ENCODE peak calls at places on chromosome 10, in six cellular contexts. One of them, this sample, is unnamed.

GRCh38 chr10:111612273-111612672 is 535.4 kb downstream of the ADRA2A start:
- DNase-seq in fibroblast of mammary gland: no peak
- DNase-seq in CD8-positive, alpha-beta T cell: no peak
- DNase-seq in fibroblast of the aortic adventitia: no peak
- DNase-seq in heart right ventricle: no peak
- DNase-seq in CD4-positive, alpha-beta T cell: no peak
- DNase-seq in this sample: no peak

GRCh38 chr10:10542368-10542961 is 475.2 kb upstream of the CELF2 start:
- DNase-seq in CD8-positive, alpha-beta T cell: no peak
- DNase-seq in fibroblast of mammary gland: peak; percentile 82
- DNase-seq in CD4-positive, alpha-beta T cell: no peak
- DNase-seq in fibroblast of the aortic adventitia: no peak
- DNase-seq in heart right ventricle: no peak
- DNase-seq in this sample: no peak

GRCh38 chr10:88089498-88089897 is 226.1 kb downstream of the PTEN start:
- DNase-seq in fibroblast of mammary gland: no peak
- DNase-seq in fibroblast of the aortic adventitia: no peak
- DNase-seq in CD8-positive, alpha-beta T cell: no peak
- DNase-seq in CD4-positive, alpha-beta T cell: no peak
- DNase-seq in heart right ventricle: no peak
- DNase-seq in this sample: no peak

GRCh38 chr10:132607961-132608495 is 70.4 kb downstream of the INPP5A start:
- DNase-seq in CD4-positive, alpha-beta T cell: no peak
- DNase-seq in fibroblast of the aortic adventitia: no peak
- DNase-seq in CD8-positive, alpha-beta T cell: no peak
- DNase-seq in fibroblast of mammary gland: no peak
- DNase-seq in heart right ventricle: no peak
- DNase-seq in this sample: no peak

GRCh38 chr10:30285970-30286369 is 63.1 kb downstream of the MTPAP start:
- DNase-seq in CD4-positive, alpha-beta T cell: no peak
- DNase-seq in CD8-positive, alpha-beta T cell: no peak
- DNase-seq in fibroblast of the aortic adventitia: no peak
- DNase-seq in fibroblast of mammary gland: no peak
- DNase-seq in heart right ventricle: no peak
- DNase-seq in this sample: no peak

GRCh38 chr10:127736915-127737562 is at the start of gene FOXI2:
- DNase-seq in fibroblast of mammary gland: no peak
- DNase-seq in heart right ventricle: peak; percentile 16
- DNase-seq in CD4-positive, alpha-beta T cell: no peak
- DNase-seq in CD8-positive, alpha-beta T cell: no peak
- DNase-seq in fibroblast of the aortic adventitia: no peak
- DNase-seq in this sample: no peak

GRCh38 chr10:78849731-78850130 is 219.0 kb upstream of the ZMIZ1 start:
- DNase-seq in CD8-positive, alpha-beta T cell: no peak
- DNase-seq in fibroblast of the aortic adventitia: no peak
- DNase-seq in heart right ventricle: no peak
- DNase-seq in CD4-positive, alpha-beta T cell: no peak
- DNase-seq in fibroblast of mammary gland: no peak
- DNase-seq in this sample: no peak

GRCh38 chr10:63515002-63515763 is 6.0 kb upstream of the REEP3 start:
- DNase-seq in CD4-positive, alpha-beta T cell: no peak
- DNase-seq in CD8-positive, alpha-beta T cell: no peak
- DNase-seq in fibroblast of the aortic adventitia: peak; percentile 51
- DNase-seq in fibroblast of mammary gland: peak; percentile 51
- DNase-seq in heart right ventricle: peak; percentile 32
- DNase-seq in this sample: no peak

GRCh38 chr10:2279666-2280065 is 542.3 kb upstream of the ADARB2 start:
- DNase-seq in CD4-positive, alpha-beta T cell: no peak
- DNase-seq in fibroblast of the aortic adventitia: no peak
- DNase-seq in fibroblast of mammary gland: no peak
- DNase-seq in CD8-positive, alpha-beta T cell: no peak
- DNase-seq in heart right ventricle: no peak
- DNase-seq in this sample: no peak

GRCh38 chr10:116109881-116110280 is 163.1 kb downstream of the GFRA1 start:
- DNase-seq in CD4-positive, alpha-beta T cell: no peak
- DNase-seq in fibroblast of mammary gland: no peak
- DNase-seq in CD8-positive, alpha-beta T cell: no peak
- DNase-seq in fibroblast of the aortic adventitia: no peak
- DNase-seq in heart right ventricle: no peak
- DNase-seq in this sample: no peak

GRCh38 chr10:7872041-7872442 is 53.7 kb downstream of the TAF3 start:
- DNase-seq in CD4-positive, alpha-beta T cell: no peak
- DNase-seq in fibroblast of mammary gland: peak; percentile 27
- DNase-seq in heart right ventricle: no peak
- DNase-seq in fibroblast of the aortic adventitia: peak; percentile 46
- DNase-seq in CD8-positive, alpha-beta T cell: no peak
- DNase-seq in this sample: no peak

GRCh38 chr10:103833731-103834365 is 21.5 kb downstream of the SH3PXD2A start:
- DNase-seq in CD4-positive, alpha-beta T cell: no peak
- DNase-seq in fibroblast of the aortic adventitia: peak; percentile 45
- DNase-seq in CD8-positive, alpha-beta T cell: no peak
- DNase-seq in fibroblast of mammary gland: peak; percentile 78
- DNase-seq in heart right ventricle: peak; percentile 92
- DNase-seq in this sample: no peak

GRCh38 chr10:105986896-105987638 is 1177.4 kb downstream of the SORCS1 start:
- DNase-seq in fibroblast of the aortic adventitia: no peak
- DNase-seq in fibroblast of mammary gland: no peak
- DNase-seq in CD8-positive, alpha-beta T cell: no peak
- DNase-seq in CD4-positive, alpha-beta T cell: no peak
- DNase-seq in heart right ventricle: no peak
- DNase-seq in this sample: no peak

GRCh38 chr10:118305730-118306129 is 36.4 kb downstream of the FAM204A start:
- DNase-seq in CD4-positive, alpha-beta T cell: no peak
- DNase-seq in CD8-positive, alpha-beta T cell: no peak
- DNase-seq in fibroblast of the aortic adventitia: no peak
- DNase-seq in fibroblast of mammary gland: no peak
- DNase-seq in heart right ventricle: no peak
- DNase-seq in this sample: no peak

GRCh38 chr10:63887026-63887589 is 365.9 kb downstream of the REEP3 start:
- DNase-seq in CD8-positive, alpha-beta T cell: no peak
- DNase-seq in fibroblast of the aortic adventitia: no peak
- DNase-seq in fibroblast of mammary gland: no peak
- DNase-seq in heart right ventricle: no peak
- DNase-seq in CD4-positive, alpha-beta T cell: no peak
- DNase-seq in this sample: no peak

GRCh38 chr10:7915923-7916322 is 97.6 kb downstream of the TAF3 start:
- DNase-seq in heart right ventricle: no peak
- DNase-seq in CD4-positive, alpha-beta T cell: no peak
- DNase-seq in fibroblast of mammary gland: peak; percentile 66
- DNase-seq in fibroblast of the aortic adventitia: peak; percentile 62
- DNase-seq in CD8-positive, alpha-beta T cell: no peak
- DNase-seq in this sample: no peak

GRCh38 chr10:46515402-46516192 is 40.9 kb downstream of the GPRIN2 start:
- DNase-seq in fibroblast of the aortic adventitia: no peak
- DNase-seq in fibroblast of mammary gland: no peak
- DNase-seq in CD8-positive, alpha-beta T cell: no peak
- DNase-seq in heart right ventricle: no peak
- DNase-seq in CD4-positive, alpha-beta T cell: no peak
- DNase-seq in this sample: no peak

GRCh38 chr10:50419756-50420155 is 168.4 kb upstream of the ASAH2 start:
- DNase-seq in heart right ventricle: no peak
- DNase-seq in fibroblast of the aortic adventitia: no peak
- DNase-seq in fibroblast of mammary gland: no peak
- DNase-seq in CD8-positive, alpha-beta T cell: no peak
- DNase-seq in CD4-positive, alpha-beta T cell: no peak
- DNase-seq in this sample: no peak

GRCh38 chr10:50422259-50422658 is 170.9 kb upstream of the ASAH2 start:
- DNase-seq in fibroblast of mammary gland: no peak
- DNase-seq in CD8-positive, alpha-beta T cell: no peak
- DNase-seq in heart right ventricle: no peak
- DNase-seq in fibroblast of the aortic adventitia: no peak
- DNase-seq in CD4-positive, alpha-beta T cell: no peak
- DNase-seq in this sample: no peak

GRCh38 chr10:50420166-50420565 is 168.8 kb upstream of the ASAH2 start:
- DNase-seq in CD4-positive, alpha-beta T cell: no peak
- DNase-seq in CD8-positive, alpha-beta T cell: no peak
- DNase-seq in heart right ventricle: no peak
- DNase-seq in fibroblast of the aortic adventitia: no peak
- DNase-seq in fibroblast of mammary gland: no peak
- DNase-seq in this sample: no peak

GRCh38 chr10:50419091-50419490 is 167.8 kb upstream of the ASAH2 start:
- DNase-seq in heart right ventricle: no peak
- DNase-seq in fibroblast of mammary gland: no peak
- DNase-seq in fibroblast of the aortic adventitia: no peak
- DNase-seq in CD4-positive, alpha-beta T cell: no peak
- DNase-seq in CD8-positive, alpha-beta T cell: no peak
- DNase-seq in this sample: no peak

GRCh38 chr10:50421026-50421719 is 169.9 kb upstream of the ASAH2 start:
- DNase-seq in fibroblast of the aortic adventitia: no peak
- DNase-seq in heart right ventricle: peak; percentile 50
- DNase-seq in CD8-positive, alpha-beta T cell: no peak
- DNase-seq in fibroblast of mammary gland: peak; percentile 48
- DNase-seq in CD4-positive, alpha-beta T cell: peak; percentile 4
- DNase-seq in this sample: no peak
- TF ChIP-seq CTCF in fibroblast of the aortic adventitia: peak; percentile 51
- TF ChIP-seq CTCF in heart right ventricle: peak; percentile 37
- TF ChIP-seq CTCF in CD8-positive, alpha-beta T cell: peak; percentile 51
- TF ChIP-seq CTCF in fibroblast of mammary gland: peak; percentile 82
- TF ChIP-seq CTCF in CD4-positive, alpha-beta T cell: peak; percentile 67
- TF ChIP-seq CTCF in this sample: peak; percentile 44

DNA sequence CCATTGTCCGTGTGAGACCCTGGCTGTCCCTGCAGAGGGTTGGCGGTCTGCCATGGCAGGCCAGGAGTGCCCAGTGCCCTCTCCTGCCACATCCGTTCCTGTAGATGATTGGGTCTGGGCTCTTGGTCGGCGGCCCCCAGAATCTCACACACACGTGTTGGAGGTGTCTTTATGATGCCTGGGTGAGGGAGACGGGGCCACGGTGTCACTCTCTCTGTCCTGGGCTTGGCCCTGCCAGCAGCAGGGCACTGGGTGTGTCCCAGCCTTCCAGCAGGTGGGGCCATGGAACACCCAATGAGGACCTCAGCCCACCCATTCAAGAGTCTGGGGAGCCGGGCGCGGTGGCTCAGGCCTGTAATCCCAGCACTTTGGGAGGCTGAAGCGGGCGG is 30.2 kb downstream of the UNC5B start:
- DNase-seq in heart right ventricle: no peak
- DNase-seq in CD4-positive, alpha-beta T cell: no peak
- DNase-seq in fibroblast of mammary gland: no peak
- DNase-seq in fibroblast of the aortic adventitia: no peak
- DNase-seq in CD8-positive, alpha-beta T cell: no peak
- DNase-seq in this sample: no peak
- TF ChIP-seq CTCF in heart right ventricle: no peak
- TF ChIP-seq CTCF in CD4-positive, alpha-beta T cell: no peak
- TF ChIP-seq CTCF in fibroblast of mammary gland: no peak
- TF ChIP-seq CTCF in fibroblast of the aortic adventitia: no peak
- TF ChIP-seq CTCF in CD8-positive, alpha-beta T cell: no peak
- TF ChIP-seq CTCF in this sample: no peak

GRCh38 chr10:77843264-77843663 is 83.3 kb downstream of the DLG5 start:
- DNase-seq in fibroblast of the aortic adventitia: no peak
- DNase-seq in heart right ventricle: no peak
- DNase-seq in fibroblast of mammary gland: no peak
- DNase-seq in CD4-positive, alpha-beta T cell: no peak
- DNase-seq in CD8-positive, alpha-beta T cell: no peak
- DNase-seq in this sample: no peak
- TF ChIP-seq CTCF in fibroblast of the aortic adventitia: no peak
- TF ChIP-seq CTCF in heart right ventricle: no peak
- TF ChIP-seq CTCF in fibroblast of mammary gland: no peak
- TF ChIP-seq CTCF in CD4-positive, alpha-beta T cell: no peak
- TF ChIP-seq CTCF in CD8-positive, alpha-beta T cell: no peak
- TF ChIP-seq CTCF in this sample: no peak

GRCh38 chr10:26445411-26446031 is 7.4 kb downstream of the APBB1IP start:
- DNase-seq in CD8-positive, alpha-beta T cell: no peak
- DNase-seq in fibroblast of mammary gland: peak; percentile 66
- DNase-seq in heart right ventricle: no peak
- DNase-seq in CD4-positive, alpha-beta T cell: no peak
- DNase-seq in fibroblast of the aortic adventitia: no peak
- DNase-seq in this sample: no peak
- TF ChIP-seq CTCF in CD8-positive, alpha-beta T cell: no peak
- TF ChIP-seq CTCF in fibroblast of mammary gland: peak; percentile 27
- TF ChIP-seq CTCF in heart right ventricle: no peak
- TF ChIP-seq CTCF in CD4-positive, alpha-beta T cell: no peak
- TF ChIP-seq CTCF in fibroblast of the aortic adventitia: no peak
- TF ChIP-seq CTCF in this sample: no peak

DNA sequence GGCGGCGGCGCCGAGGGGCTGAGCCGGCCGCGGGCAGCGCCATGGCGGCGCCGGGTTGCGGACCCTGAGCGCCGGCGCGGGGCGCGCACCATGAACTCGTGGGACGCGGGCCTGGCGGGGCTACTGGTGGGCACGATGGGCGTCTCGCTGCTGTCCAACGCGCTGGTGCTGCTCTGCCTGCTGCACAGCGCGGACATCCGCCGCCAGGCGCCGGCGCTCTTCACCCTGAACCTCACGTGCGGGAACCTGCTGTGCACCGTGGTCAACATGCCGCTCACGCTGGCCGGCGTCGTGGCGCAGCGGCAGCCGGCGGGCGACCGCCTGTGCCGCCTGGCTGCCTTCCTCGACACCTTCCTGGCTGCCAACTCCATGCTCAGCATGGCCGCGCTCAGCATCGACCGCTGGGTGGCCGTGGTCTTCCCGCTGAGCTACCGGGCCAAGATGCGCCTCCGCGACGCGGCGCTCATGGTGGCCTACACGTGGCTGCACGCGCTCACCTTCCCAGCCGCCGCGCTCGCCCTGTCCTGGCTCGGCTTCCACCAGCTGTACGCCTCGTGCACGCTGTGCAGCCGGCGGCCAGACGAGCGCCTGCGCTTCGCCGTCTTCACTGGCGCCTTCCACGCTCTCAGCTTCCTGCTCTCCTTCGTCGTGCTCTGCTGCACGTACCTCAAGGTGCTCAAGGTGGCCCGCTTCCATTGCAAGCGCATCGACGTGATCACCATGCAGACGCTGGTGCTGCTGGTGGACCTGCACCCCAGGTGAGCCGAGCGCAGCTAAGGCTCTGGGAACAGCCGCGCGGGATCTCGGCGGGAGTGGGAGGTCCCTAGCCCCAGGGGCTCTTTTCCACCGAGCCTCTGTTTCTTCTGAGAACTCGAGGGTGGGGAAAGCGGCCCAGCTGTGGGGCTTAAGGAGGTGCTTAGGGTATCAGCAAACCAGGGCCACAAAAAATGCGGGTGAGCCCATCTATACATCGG is at the start of gene GPR26:
- DNase-seq in CD8-positive, alpha-beta T cell: no peak
- DNase-seq in fibroblast of mammary gland: no peak
- DNase-seq in heart right ventricle: no peak
- DNase-seq in fibroblast of the aortic adventitia: no peak
- DNase-seq in CD4-positive, alpha-beta T cell: no peak
- DNase-seq in this sample: no peak
- TF ChIP-seq CTCF in CD8-positive, alpha-beta T cell: no peak
- TF ChIP-seq CTCF in fibroblast of mammary gland: no peak
- TF ChIP-seq CTCF in heart right ventricle: no peak
- TF ChIP-seq CTCF in fibroblast of the aortic adventitia: no peak
- TF ChIP-seq CTCF in CD4-positive, alpha-beta T cell: no peak
- TF ChIP-seq CTCF in this sample: no peak

This sample was measured in thoracic aorta.